ENCODE peak calls at places on chromosomes 1 and 21, in eight cellular contexts. I is MCF 10A; U is CD4-positive, alpha-beta T cell; T is mesothelial cell of epicardium; M is left ventricle myocardium inferior; C is fibroblast of lung; F is GM12865; Y is OCI-LY7. A is an unnamed sample.

GRCh38 chr1:32893198-32894018 is 7.1 kb downstream of the HPCA start:
- DNase-seq in U (no peak), F (no peak), Y (peak), T (peak), I (no peak), M (peak), C (no peak), A (no peak)

GRCh38 chr21:35139382-35139715 is 90.2 kb upstream of the RUNX1 start:
- DNase-seq in T (no peak), M (no peak), Y (no peak), F (no peak), I (no peak), C (no peak), U (no peak), A (peak)

GRCh38 chr1:52601976-52602327 is 219 bp upstream of the GPX7 start:
- DNase-seq in U (no peak), T (no peak), M (no peak), F (no peak), C (peak), Y (no peak), I (no peak), A (no peak)

GRCh38 chr1:27257155-27257554 is 22.7 kb downstream of the WDTC1 start:
- DNase-seq in M (no peak), Y (no peak), T (no peak), C (peak), I (no peak), F (no peak), U (no peak), A (no peak)

GRCh38 chr1:154992721-154993571 is 440 bp upstream of the LENEP start:
- DNase-seq in T (no peak), U (no peak), M (no peak), C (peak), F (no peak), I (no peak), Y (no peak), A (no peak)

GRCh38 chr1:153842006-153842471 is 66.8 kb downstream of the SLC27A3 start:
- DNase-seq in F (peak), Y (peak), I (peak), U (no peak), M (no peak), T (no peak), C (no peak), A (peak)

GRCh38 chr1:221743416-221744208 is 1.7 kb upstream of the DUSP10 start:
- DNase-seq in F (peak), Y (peak), C (no peak), T (no peak), M (no peak), I (no peak), U (no peak), A (peak)

GRCh38 chr1:165898837-165899236 is 71.4 kb downstream of the UCK2 start:
- DNase-seq in U (no peak), C (peak), I (peak), M (no peak), Y (no peak), T (no peak), F (no peak), A (no peak)

GRCh38 chr1:30719406-30720270 is 3.7 kb downstream of the MATN1 start:
- DNase-seq in Y (no peak), I (peak), C (peak), F (peak), M (no peak), T (no peak), U (peak), A (no peak)

GRCh38 chr1:172670316-172670715 is 11.4 kb downstream of the FASLG start:
- DNase-seq in U (no peak), M (no peak), T (no peak), I (no peak), C (no peak), F (peak), Y (no peak), A (no peak)

GRCh38 chr1:165842363-165843129 is 15.1 kb downstream of the UCK2 start:
- DNase-seq in F (peak), T (no peak), Y (peak), I (peak), M (no peak), U (no peak), C (peak), A (no peak)

GRCh38 chr21:28334407-28334806 is 658.3 kb downstream of the LTN1 start:
- DNase-seq in U (no peak), M (no peak), I (peak), C (no peak), F (peak), Y (peak), T (no peak), A (no peak)

GRCh38 chr1:69492286-69492685 is 75.4 kb upstream of the LRRC7 start:
- DNase-seq in M (no peak), F (no peak), U (no peak), T (no peak), C (no peak), I (no peak), Y (no peak), A (no peak)

GRCh38 chr1:6513296-6513928 is 21.9 kb upstream of the PLEKHG5 start:
- DNase-seq in I (no peak), U (no peak), M (no peak), F (peak), T (no peak), C (no peak), Y (no peak), A (no peak)

GRCh38 chr1:208837242-208837641 is 593.1 kb upstream of the PLXNA2 start:
- DNase-seq in I (no peak), C (no peak), T (no peak), M (no peak), U (no peak), F (no peak), Y (no peak), A (no peak)

GRCh38 chr1:209715314-209715713 is 10.7 kb downstream of the HSD11B1 start:
- DNase-seq in M (no peak), T (no peak), I (no peak), F (no peak), U (no peak), C (no peak), Y (no peak), A (no peak)

GRCh38 chr21:41767606-41768370 is 936 bp upstream of the RIPK4 start:
- DNase-seq in M (no peak), U (no peak), F (no peak), I (no peak), C (no peak), Y (no peak), T (no peak), A (no peak)

GRCh38 chr1:212309967-212310366 is 24.8 kb downstream of the PPP2R5A start:
- DNase-seq in Y (no peak), M (no peak), U (no peak), C (no peak), I (no peak), F (no peak), T (no peak), A (no peak)

GRCh38 chr1:91564888-91565700 is 64.4 kb downstream of the CDC7 start:
- DNase-seq in T (no peak), U (no peak), Y (no peak), F (no peak), M (no peak), I (no peak), C (peak), A (no peak)

GRCh38 chr1:40948741-40949528 is 30.6 kb upstream of the CTPS1 start:
- DNase-seq in T (no peak), C (peak), Y (peak), I (peak), F (peak), U (peak), M (no peak), A (peak)

GRCh38 chr1:190373705-190374336 is 103.8 kb downstream of the BRINP3 start:
- DNase-seq in Y (peak), F (peak), U (no peak), T (no peak), C (peak), M (no peak), I (peak), A (peak)

GRCh38 chr1:3688356-3688755 is 36.0 kb downstream of the TP73 start:
- DNase-seq in I (no peak), C (no peak), T (no peak), U (no peak), M (no peak), F (peak), Y (no peak), A (peak)

GRCh38 chr21:38269567-38269917 is 12.8 kb downstream of the KCNJ15 start:
- DNase-seq in U (no peak), Y (no peak), C (no peak), M (no peak), F (peak), T (no peak), I (no peak), A (peak)
- TF ChIP-seq CTCF in U (no peak), Y (no peak), C (no peak), M (no peak), F (no peak), T (no peak), I (no peak), A (no peak)

DNA sequence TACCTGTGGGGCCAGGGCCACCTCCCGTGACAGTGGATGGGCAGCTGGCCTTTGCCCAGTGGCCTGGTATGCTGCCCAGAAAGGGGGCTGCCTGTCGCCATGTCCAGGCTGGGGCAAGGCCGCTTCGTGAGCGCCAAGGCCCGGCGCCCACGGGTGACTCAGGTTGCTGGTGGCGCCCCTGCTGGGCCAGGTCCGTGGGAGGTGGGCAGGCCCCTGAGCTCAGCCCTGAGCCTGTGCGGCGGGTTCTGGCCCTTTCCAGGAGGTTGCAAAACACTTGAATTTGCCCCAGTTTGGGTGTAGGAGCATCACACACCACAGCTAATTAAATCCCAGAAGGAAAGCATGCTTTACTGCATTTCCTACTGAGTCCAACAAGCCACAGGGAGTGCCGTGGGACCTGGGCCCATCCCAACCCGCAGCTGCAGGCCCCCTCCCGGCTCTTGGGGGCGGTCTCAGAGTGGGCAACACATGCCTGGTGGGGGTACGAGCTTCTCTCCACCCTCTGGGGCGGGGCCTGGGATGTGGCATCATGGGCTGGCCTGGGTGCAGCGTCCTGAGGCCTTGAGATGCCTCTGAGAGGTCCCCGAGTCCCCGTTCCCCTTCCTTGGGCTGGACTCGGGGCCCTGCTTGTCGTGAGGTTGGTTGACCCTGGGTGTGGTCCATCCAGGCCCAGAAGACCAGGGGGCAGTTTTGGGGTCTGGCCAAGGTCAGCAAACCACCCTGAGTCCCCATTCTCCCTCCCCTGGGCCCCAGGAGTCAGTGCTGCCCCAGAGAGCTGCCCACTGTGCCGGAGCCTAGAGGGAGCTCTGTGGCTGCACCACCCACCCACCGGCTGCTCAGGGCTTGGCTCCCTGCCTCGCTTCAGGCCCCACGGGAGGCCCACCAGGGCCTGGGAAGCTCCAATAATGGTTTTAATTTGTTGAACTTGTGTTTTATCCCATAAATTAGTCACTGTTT is 160.0 kb downstream of the PEX14 start:
- DNase-seq in M (no peak), I (peak), U (no peak), F (no peak), T (no peak), C (no peak), Y (no peak), A (no peak)
- TF ChIP-seq CTCF in M (no peak), I (no peak), U (no peak), F (no peak), T (no peak), C (no peak), Y (no peak), A (no peak)

DNA sequence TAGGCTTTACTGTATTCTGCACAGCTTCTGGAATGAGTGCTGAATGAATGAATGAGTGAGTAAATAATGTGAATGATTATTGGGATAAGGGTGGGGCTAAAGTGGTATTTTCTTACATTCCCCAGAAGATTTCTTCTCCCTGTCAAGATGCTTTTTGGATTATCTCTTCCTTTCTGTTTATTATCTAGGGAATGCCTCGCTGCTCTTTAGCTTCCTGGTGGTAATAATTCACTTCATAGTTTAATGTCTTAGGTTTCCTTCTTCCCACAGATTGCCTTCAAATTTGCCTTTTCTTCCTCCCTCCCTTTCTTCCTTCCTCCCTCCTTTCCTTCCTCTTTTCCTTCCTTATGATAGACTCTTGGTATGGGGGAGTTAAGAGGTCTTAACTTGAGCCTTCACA is 24.0 kb downstream of the DDR2 start:
- DNase-seq in Y (no peak), I (no peak), C (no peak), F (no peak), T (no peak), M (no peak), U (no peak), A (no peak)
- TF ChIP-seq CTCF in Y (no peak), I (no peak), C (no peak), F (no peak), T (no peak), M (no peak), U (no peak), A (no peak)

GRCh38 chr1:2055911-2056575 is 5.8 kb downstream of the PRKCZ start:
- DNase-seq in U (no peak), F (no peak), I (no peak), C (no peak), M (no peak), Y (no peak), T (no peak), A (no peak)
- TF ChIP-seq CTCF in U (no peak), F (no peak), I (no peak), C (no peak), M (no peak), Y (peak), T (no peak), A (no peak)